ENCODE peak calls at places on chromosomes 11 and 22, in five cellular contexts. A, S, Y, L and N are unnamed samples.

GRCh38 chr22:21758056-21758455 is 22.5 kb upstream of the YPEL1 start:
- DNase-seq in Y (peak), A (no peak), L (no peak), S (no peak), N (no peak)

GRCh38 chr11:13535819-13536218 is 40.0 kb upstream of the PTH start:
- DNase-seq in L (no peak), A (no peak), S (no peak), Y (no peak), N (no peak)

GRCh38 chr11:890794-891600 is 19.6 kb downstream of the CHID1 start:
- DNase-seq in A (no peak), L (no peak), Y (no peak), S (no peak), N (no peak)

GRCh38 chr22:33302049-33302545 is 243.9 kb upstream of the SYN3 start:
- DNase-seq in Y (peak), S (peak), L (peak), A (peak), N (peak)

GRCh38 chr11:34495724-34496377 is 17.7 kb downstream of the ELF5 start:
- DNase-seq in L (no peak), Y (peak), A (peak), S (no peak), N (no peak)

GRCh38 chr11:15897211-15897960 is 459.0 kb downstream of the SOX6 start:
- DNase-seq in A (peak), Y (peak), S (peak), L (no peak), N (peak)

GRCh38 chr11:103544874-103545273 is 435.6 kb downstream of the DYNC2H1 start:
- DNase-seq in A (no peak), S (no peak), Y (no peak), L (no peak), N (no peak)

GRCh38 chr11:120964857-120965256 is 59.0 kb upstream of the TBCEL start:
- DNase-seq in A (peak), Y (peak), S (no peak), L (no peak), N (no peak)

GRCh38 chr11:6319879-6320410 is 356 bp downstream of the CAVIN3 start:
- DNase-seq in A (peak), S (peak), L (peak), Y (peak), N (no peak)

GRCh38 chr11:19472679-19473078 is 231.9 kb upstream of the E2F8 start:
- DNase-seq in A (no peak), Y (peak), S (no peak), L (no peak), N (no peak)

GRCh38 chr22:44521326-44521725 is 23.3 kb upstream of the RTL6 start:
- DNase-seq in L (no peak), S (no peak), A (no peak), Y (no peak), N (no peak)

GRCh38 chr22:20080776-20081654 is 974 bp downstream of the DGCR8 start:
- DNase-seq in S (peak), A (peak), Y (peak), L (peak), N (peak)

GRCh38 chr22:28750471-28750881 is 8.6 kb downstream of the HSCB start:
- DNase-seq in S (no peak), Y (peak), L (no peak), A (peak), N (no peak)

GRCh38 chr11:67651976-67652895 is 1.7 kb upstream of the ACY3 start:
- DNase-seq in S (no peak), Y (no peak), L (no peak), A (peak), N (no peak)

GRCh38 chr11:126751242-126751641 is 249.3 kb downstream of the KIRREL3 start:
- DNase-seq in Y (no peak), S (no peak), L (no peak), A (no peak), N (no peak)

GRCh38 chr22:29816980-29817379 is 21.1 kb downstream of the ASCC2 start:
- DNase-seq in L (no peak), A (peak), Y (no peak), S (no peak), N (no peak)

GRCh38 chr11:35918716-35919115 is 25.1 kb upstream of the LDLRAD3 start:
- DNase-seq in Y (no peak), S (no peak), A (no peak), L (no peak), N (no peak)

GRCh38 chr11:24132471-24132870 is 364.4 kb upstream of the LUZP2 start:
- DNase-seq in L (no peak), Y (no peak), A (peak), S (no peak), N (no peak)

GRCh38 chr11:68302256-68303054 is 9.9 kb upstream of the LRP5 start:
- DNase-seq in S (no peak), L (no peak), A (peak), Y (peak), N (no peak)

GRCh38 chr11:69158301-69159152 is 2.8 kb downstream of the SMIM38 start:
- DNase-seq in L (no peak), A (no peak), Y (no peak), S (no peak), N (no peak)

GRCh38 chr11:122670131-122670530 is 14.6 kb downstream of the UBASH3B start:
- DNase-seq in L (no peak), Y (no peak), A (no peak), S (no peak), N (no peak)

GRCh38 chr11:102047305-102047924 is at the start of gene CFAP300:
- DNase-seq in L (peak), A (peak), Y (peak), S (peak), N (no peak)

GRCh38 chr11:1236316-1237127 is 13.7 kb downstream of the MUC5B start:
- DNase-seq in S (no peak), Y (no peak), L (no peak), A (no peak), N (no peak)

GRCh38 chr22:39728236-39728860 is 157.8 kb downstream of the CACNA1I start:
- DNase-seq in L (no peak), S (no peak), A (no peak), Y (no peak), N (no peak)

GRCh38 chr22:24510694-24511625 is 15.8 kb downstream of the UPB1 start:
- DNase-seq in S (peak), Y (peak), A (peak), L (no peak), N (peak)

GRCh38 chr11:10385696-10386095 is 69.4 kb upstream of the AMPD3 start:
- DNase-seq in L (no peak), Y (peak), S (peak), A (no peak), N (no peak)

GRCh38 chr11:69396051-69396947 is 85.2 kb upstream of the LINC01488 start:
- DNase-seq in A (no peak), S (no peak), Y (no peak), L (no peak), N (no peak)

GRCh38 chr11:16460508-16460907 is 104.2 kb upstream of the SOX6 start:
- DNase-seq in Y (no peak), S (no peak), L (no peak), A (no peak), N (no peak)

GRCh38 chr22:38138961-38139360 is 28.5 kb upstream of the BAIAP2L2 start:
- DNase-seq in L (no peak), S (no peak), A (no peak), Y (no peak), N (no peak)

GRCh38 chr22:27460596-27461347 is 340.8 kb downstream of the MN1 start:
- DNase-seq in Y (peak), L (no peak), A (no peak), S (no peak), N (no peak)

GRCh38 chr11:20117291-20117690 is 43.0 kb downstream of the DBX1 start:
- DNase-seq in Y (no peak), S (no peak), L (no peak), A (no peak), N (no peak)

GRCh38 chr11:66327171-66328035 is 8.8 kb downstream of the RIN1 start:
- DNase-seq in A (peak), L (no peak), S (no peak), Y (peak), N (no peak)

GRCh38 chr11:128687321-128687720 is 6.6 kb upstream of the FLI1 start:
- DNase-seq in L (no peak), S (no peak), A (peak), Y (peak), N (no peak)

GRCh38 chr11:128814856-128815705 is 52.0 kb downstream of the KCNJ1 start:
- DNase-seq in Y (peak), S (peak), A (peak), L (peak), N (peak)

GRCh38 chr11:122045181-122045586 is 70.8 kb downstream of the BLID start:
- DNase-seq in A (peak), S (no peak), Y (peak), L (no peak), N (no peak)

GRCh38 chr11:119056397-119056999 is 507 bp downstream of the HYOU1 start:
- DNase-seq in A (peak), Y (peak), L (peak), S (no peak), N (peak)

DNA sequence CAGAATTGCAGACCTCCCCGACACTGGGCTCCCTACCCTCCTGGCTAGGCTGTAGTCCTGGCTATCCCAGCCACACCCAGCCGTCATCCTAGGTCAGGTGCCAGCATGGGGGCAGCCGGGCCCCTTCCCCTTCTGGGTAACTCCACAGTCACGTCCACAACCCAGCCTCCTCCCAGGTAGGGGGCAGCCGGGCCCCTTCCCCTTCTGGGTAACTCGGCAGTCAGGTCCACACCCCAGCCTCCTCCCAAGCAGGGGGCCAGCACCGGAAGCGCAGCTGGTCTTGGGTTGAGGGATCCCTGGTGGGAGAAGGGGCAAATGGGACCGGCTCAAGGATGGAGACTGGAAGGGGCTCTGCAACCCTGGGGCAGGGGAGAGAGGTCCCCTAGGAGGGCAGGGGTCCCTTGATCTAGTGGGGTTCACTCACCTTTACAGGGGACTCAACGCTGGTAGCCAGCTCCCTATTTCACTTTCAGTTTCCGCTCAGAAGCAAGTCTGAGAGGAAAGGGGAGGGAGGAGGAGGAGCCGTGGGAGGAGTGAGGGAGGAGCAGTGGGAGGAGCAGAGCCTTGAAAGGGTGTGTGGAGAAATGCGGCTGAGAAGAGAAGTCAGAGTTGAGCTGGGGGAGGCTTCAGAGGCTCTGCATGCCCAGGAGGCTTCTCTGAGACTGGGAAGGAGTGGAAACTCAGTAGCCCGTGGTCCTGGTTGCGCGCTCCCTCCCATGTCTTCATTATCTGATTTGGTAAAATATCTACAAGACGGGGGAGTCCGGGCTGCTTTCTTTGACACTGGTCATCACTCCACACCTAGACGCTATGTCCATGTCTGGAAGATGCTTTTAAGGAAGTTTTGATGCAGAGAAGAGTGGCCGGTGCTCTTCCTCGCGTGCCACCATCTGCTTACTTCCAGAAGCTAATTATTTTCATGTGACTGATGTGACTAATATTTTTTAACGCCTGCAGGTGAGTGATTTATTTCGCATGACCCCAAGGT is at the start of gene TRIM21:
- DNase-seq in A (peak), L (peak), Y (peak), S (peak), N (peak)
- TF ChIP-seq CTCF in A (no peak), L (no peak), Y (no peak), S (no peak), N (no peak)

GRCh38 chr11:64848779-64849599 is 4.5 kb upstream of the CDC42BPG start:
- DNase-seq in A (no peak), Y (no peak), L (no peak), S (no peak), N (peak)
- TF ChIP-seq CTCF in A (no peak), Y (no peak), L (no peak), S (no peak), N (no peak)

DNA sequence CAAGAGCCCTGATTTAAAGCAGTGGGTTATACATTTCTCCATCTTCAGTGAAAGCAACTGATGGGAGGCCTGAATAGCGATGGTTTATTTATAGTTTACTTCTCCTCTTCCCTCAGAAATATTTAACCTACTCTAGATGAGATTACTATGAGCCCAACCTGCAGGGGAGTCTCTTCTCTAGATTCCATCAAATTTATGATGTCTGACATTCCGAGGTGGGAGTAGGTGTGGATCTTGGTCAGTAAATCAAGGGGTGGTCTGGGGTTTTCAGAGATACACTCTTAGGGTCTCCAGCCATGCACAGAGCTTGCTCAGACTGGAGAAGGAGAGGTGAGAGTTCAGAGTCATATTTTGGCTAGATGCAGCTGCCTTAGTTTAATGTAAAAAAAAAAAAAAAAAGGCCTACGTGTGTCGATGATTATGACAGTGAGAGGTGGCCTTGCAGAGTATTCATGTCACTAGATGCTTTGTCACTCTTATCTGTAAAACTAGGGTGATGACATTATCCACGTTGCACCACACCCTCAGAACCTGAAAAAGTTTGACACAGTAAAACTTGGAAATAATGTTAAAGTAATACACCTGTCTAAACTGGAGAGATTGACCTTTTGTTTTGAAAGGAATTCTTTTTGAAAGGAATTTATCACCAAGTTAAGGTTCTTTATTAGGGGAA is 81.2 kb downstream of the EXT2 start:
- DNase-seq in Y (no peak), S (no peak), A (no peak), L (no peak), N (no peak)
- TF ChIP-seq CTCF in Y (no peak), S (no peak), A (no peak), L (no peak), N (no peak)

GRCh38 chr11:64719406-64719805 is 3.6 kb downstream of the NRXN2 start:
- DNase-seq in S (no peak), A (no peak), L (no peak), Y (no peak), N (no peak)
- TF ChIP-seq CTCF in S (no peak), A (no peak), L (no peak), Y (no peak), N (no peak)